ENCODE peak calls at places on chromosomes 12 and 14, in seven cellular contexts. One of them, this sample, is unnamed.

GRCh38 chr12:88237954-88238353 is 95.8 kb downstream of the TMTC3 start:
- DNase-seq in effector memory CD4-positive, alpha-beta T cell: no peak
- DNase-seq in Peyer's patch: no peak
- DNase-seq in T-cell: no peak
- DNase-seq in EH: peak
- DNase-seq in dermis blood vessel endothelial cell: peak
- DNase-seq in B cell: no peak
- DNase-seq in this sample: no peak

GRCh38 chr14:78446807-78447206 is 276.6 kb downstream of the NRXN3 start:
- DNase-seq in effector memory CD4-positive, alpha-beta T cell: no peak
- DNase-seq in dermis blood vessel endothelial cell: peak
- DNase-seq in Peyer's patch: no peak
- DNase-seq in B cell: no peak
- DNase-seq in T-cell: no peak
- DNase-seq in EH: peak
- DNase-seq in this sample: no peak

GRCh38 chr12:131365821-131366260 is 345.0 kb upstream of the SFSWAP start:
- DNase-seq in effector memory CD4-positive, alpha-beta T cell: no peak
- DNase-seq in EH: no peak
- DNase-seq in B cell: no peak
- DNase-seq in Peyer's patch: no peak
- DNase-seq in T-cell: no peak
- DNase-seq in dermis blood vessel endothelial cell: no peak
- DNase-seq in this sample: no peak

GRCh38 chr14:104805326-104805678 is 4.4 kb downstream of the ZBTB42 start:
- DNase-seq in Peyer's patch: no peak
- DNase-seq in effector memory CD4-positive, alpha-beta T cell: no peak
- DNase-seq in T-cell: no peak
- DNase-seq in dermis blood vessel endothelial cell: no peak
- DNase-seq in B cell: no peak
- DNase-seq in EH: peak
- DNase-seq in this sample: no peak

GRCh38 chr12:71438670-71439361 is 782 bp upstream of the LGR5 start:
- DNase-seq in effector memory CD4-positive, alpha-beta T cell: no peak
- DNase-seq in Peyer's patch: no peak
- DNase-seq in EH: peak
- DNase-seq in dermis blood vessel endothelial cell: peak
- DNase-seq in B cell: no peak
- DNase-seq in T-cell: no peak
- DNase-seq in this sample: no peak

GRCh38 chr12:102023343-102023930 is 38.4 kb downstream of the WASHC3 start:
- DNase-seq in dermis blood vessel endothelial cell: no peak
- DNase-seq in Peyer's patch: no peak
- DNase-seq in effector memory CD4-positive, alpha-beta T cell: no peak
- DNase-seq in B cell: no peak
- DNase-seq in EH: peak
- DNase-seq in T-cell: no peak
- DNase-seq in this sample: no peak

GRCh38 chr14:70278281-70278680 is 81.2 kb downstream of the COX16 start:
- DNase-seq in Peyer's patch: no peak
- DNase-seq in effector memory CD4-positive, alpha-beta T cell: no peak
- DNase-seq in B cell: no peak
- DNase-seq in dermis blood vessel endothelial cell: no peak
- DNase-seq in T-cell: no peak
- DNase-seq in EH: no peak
- DNase-seq in this sample: no peak

GRCh38 chr14:97592341-97592980 is 795.3 kb downstream of the VRK1 start:
- DNase-seq in effector memory CD4-positive, alpha-beta T cell: no peak
- DNase-seq in EH: no peak
- DNase-seq in dermis blood vessel endothelial cell: no peak
- DNase-seq in Peyer's patch: no peak
- DNase-seq in B cell: no peak
- DNase-seq in T-cell: no peak
- DNase-seq in this sample: no peak

GRCh38 chr12:30687265-30687986 is 8.2 kb downstream of the IPO8 start:
- DNase-seq in Peyer's patch: no peak
- DNase-seq in B cell: no peak
- DNase-seq in effector memory CD4-positive, alpha-beta T cell: no peak
- DNase-seq in T-cell: no peak
- DNase-seq in dermis blood vessel endothelial cell: no peak
- DNase-seq in EH: peak
- DNase-seq in this sample: no peak

GRCh38 chr12:81329088-81329487 is 251.2 kb downstream of the ACSS3 start:
- DNase-seq in T-cell: no peak
- DNase-seq in EH: no peak
- DNase-seq in B cell: no peak
- DNase-seq in effector memory CD4-positive, alpha-beta T cell: no peak
- DNase-seq in dermis blood vessel endothelial cell: peak
- DNase-seq in Peyer's patch: no peak
- DNase-seq in this sample: no peak